ENCODE peak calls at places on chromosomes 5 and 9, in ten cellular contexts. Y, I, Q, N, B, M, V, W, G and R are unnamed samples.

GRCh38 chr9:95841377-95841776 is 34.1 kb upstream of the ERCC6L2 start:
- DNase-seq in M (no peak), V (no peak), Q (no peak), W (no peak), Y (no peak), B (no peak), N (no peak), I (no peak), G (no peak), R (no peak)

GRCh38 chr5:140220032-140220697 is 45.2 kb downstream of the CYSTM1 start:
- DNase-seq in B (no peak), G (no peak), W (no peak), V (no peak), I (no peak), Y (no peak), N (no peak), Q (no peak), M (no peak), R (no peak)

GRCh38 chr5:178331491-178331981 is 98.9 kb upstream of the PHYKPL start:
- DNase-seq in V (no peak), W (peak; percentile 18), I (no peak), M (peak; percentile 37), Q (no peak), B (no peak), N (no peak), G (no peak), Y (no peak), R (no peak)

GRCh38 chr5:10056228-10056760 is 193.4 kb downstream of the ATPSCKMT start:
- DNase-seq in N (no peak), M (no peak), G (no peak), B (no peak), I (peak; percentile 11), V (no peak), Y (no peak), W (no peak), Q (no peak), R (no peak)

GRCh38 chr9:134215709-134216448 is 51.5 kb upstream of the RNU6ATAC start:
- DNase-seq in N (no peak), W (peak; percentile 15), I (peak; percentile 87), Q (no peak), V (no peak), M (no peak), Y (no peak), B (no peak), G (no peak), R (peak; percentile 64)

GRCh38 chr9:111094433-111095421 is 56.5 kb upstream of the LPAR1 start:
- DNase-seq in W (peak; percentile 29), Y (no peak), N (no peak), I (peak; percentile 63), B (no peak), M (no peak), Q (no peak), V (no peak), G (peak; percentile 8), R (no peak)

GRCh38 chr5:56112526-56113121 is 117.9 kb upstream of the IL6ST start:
- DNase-seq in Y (no peak), I (peak; percentile 96), Q (no peak), V (no peak), N (no peak), W (no peak), G (peak; percentile 59), M (no peak), B (no peak), R (no peak)

GRCh38 chr5:180349391-180349790 is 3.7 kb downstream of the GFPT2 start:
- DNase-seq in Q (no peak), W (no peak), I (no peak), G (no peak), V (no peak), M (no peak), Y (no peak), N (no peak), B (no peak), R (no peak)

GRCh38 chr9:127802576-127803443 is at the start of gene FPGS:
- DNase-seq in Q (no peak), Y (peak; percentile 96), G (peak; percentile 95), V (peak; percentile 94), W (peak; percentile 93), N (peak; percentile 93), B (peak; percentile 78), I (peak; percentile 91), M (peak; percentile 90), R (peak; percentile 83)

GRCh38 chr9:127806871-127807270 is 4.2 kb downstream of the FPGS start:
- DNase-seq in N (no peak), G (no peak), I (no peak), Y (no peak), M (no peak), B (no peak), V (no peak), Q (no peak), W (no peak), R (no peak)

GRCh38 chr9:127808347-127809001 is 5.8 kb downstream of the FPGS start:
- DNase-seq in V (no peak), M (no peak), Y (no peak), W (no peak), G (no peak), Q (no peak), I (no peak), N (no peak), B (no peak), R (no peak)

GRCh38 chr9:127803507-127804352 is 1.0 kb downstream of the FPGS start:
- DNase-seq in N (no peak), B (no peak), V (peak; percentile 59), M (no peak), G (peak; percentile 64), Y (peak; percentile 79), I (peak; percentile 20), W (peak; percentile 74), Q (no peak), R (no peak)

GRCh38 chr9:127805620-127806019 is 2.9 kb downstream of the FPGS start:
- DNase-seq in B (no peak), M (peak; percentile 75), Y (no peak), V (peak; percentile 92), W (no peak), N (peak; percentile 67), I (peak; percentile 36), Q (no peak), G (peak; percentile 69), R (peak; percentile 70)
- TF ChIP-seq CTCF in B (no peak), M (peak; percentile 55), Y (no peak), V (peak; percentile 65), W (no peak), N (peak; percentile 31), I (peak; percentile 46), Q (peak; percentile 66), G (peak; percentile 36), R (peak; percentile 19)

GRCh38 chr9:81083062-81083461 is 606.3 kb downstream of the TLE1 start:
- DNase-seq in I (peak; percentile 23), M (no peak), N (peak; percentile 37), W (peak; percentile 13), Q (no peak), G (no peak), B (no peak), V (peak; percentile 47), Y (no peak), R (no peak)
- TF ChIP-seq CTCF in I (peak; percentile 34), M (peak; percentile 46), N (peak; percentile 16), W (no peak), Q (peak; percentile 8), G (no peak), B (no peak), V (peak; percentile 33), Y (peak; percentile 8), R (peak; percentile 17)

DNA sequence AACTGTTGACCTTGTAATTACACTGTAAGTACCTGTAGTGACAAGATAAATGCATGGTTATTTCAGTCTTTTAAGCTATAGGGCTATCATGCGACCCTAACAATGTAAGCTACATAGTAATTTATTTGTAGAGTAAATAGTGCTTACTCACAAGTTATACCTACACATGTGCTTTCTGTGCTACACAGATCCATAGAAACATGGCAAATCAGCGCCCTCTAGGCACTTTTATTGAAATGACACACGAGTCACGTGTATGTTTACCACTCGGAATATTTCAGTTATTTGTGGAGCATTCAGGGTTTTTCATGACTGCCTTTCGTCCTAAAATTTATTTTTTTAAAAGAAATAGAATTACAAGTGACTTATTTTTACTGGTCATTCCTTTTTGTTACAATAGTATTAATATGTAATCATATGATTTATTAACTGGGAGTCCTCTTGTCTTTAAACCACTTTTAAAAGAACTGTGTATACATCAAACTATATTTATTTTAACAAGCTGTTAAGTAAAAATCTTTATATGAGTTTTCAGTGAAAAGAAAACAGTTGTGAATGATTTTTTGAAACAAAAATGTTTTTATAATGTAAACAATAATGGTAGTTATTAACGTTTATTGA is 1242.3 kb upstream of the WWC1 start:
- DNase-seq in M (peak; percentile 50), N (peak; percentile 72), V (peak; percentile 75), Y (no peak), B (no peak), G (peak; percentile 7), I (peak; percentile 44), W (peak; percentile 14), Q (no peak), R (peak; percentile 40)
- TF ChIP-seq CTCF in M (peak; percentile 69), N (peak; percentile 61), V (peak; percentile 87), Y (no peak), B (no peak), G (peak; percentile 53), I (peak; percentile 58), W (peak; percentile 56), Q (peak; percentile 38), R (peak; percentile 72)

GRCh38 chr9:21804336-21804735 is 1.9 kb downstream of the MTAP start:
- DNase-seq in I (no peak), Y (no peak), N (no peak), M (no peak), W (no peak), G (no peak), B (no peak), Q (no peak), V (no peak), R (no peak)

GRCh38 chr9:21802418-21803000 is at the start of gene MTAP:
- DNase-seq in M (peak; percentile 94), N (peak; percentile 94), G (peak; percentile 89), B (peak; percentile 48), V (peak; percentile 97), Y (peak; percentile 96), Q (peak; percentile 54), I (peak; percentile 94), W (peak; percentile 98), R (peak; percentile 90)

GRCh38 chr9:21801683-21802417 is 586 bp upstream of the MTAP start:
- DNase-seq in Y (peak; percentile 88), Q (no peak), I (peak; percentile 88), W (peak; percentile 79), V (peak; percentile 91), B (no peak), N (peak; percentile 83), M (peak; percentile 76), G (peak; percentile 54), R (peak; percentile 74)

GRCh38 chr9:21803674-21804048 is 1.2 kb downstream of the MTAP start:
- DNase-seq in M (no peak), B (no peak), I (peak; percentile 57), Q (no peak), N (no peak), V (no peak), G (no peak), W (no peak), Y (no peak), R (no peak)

DNA sequence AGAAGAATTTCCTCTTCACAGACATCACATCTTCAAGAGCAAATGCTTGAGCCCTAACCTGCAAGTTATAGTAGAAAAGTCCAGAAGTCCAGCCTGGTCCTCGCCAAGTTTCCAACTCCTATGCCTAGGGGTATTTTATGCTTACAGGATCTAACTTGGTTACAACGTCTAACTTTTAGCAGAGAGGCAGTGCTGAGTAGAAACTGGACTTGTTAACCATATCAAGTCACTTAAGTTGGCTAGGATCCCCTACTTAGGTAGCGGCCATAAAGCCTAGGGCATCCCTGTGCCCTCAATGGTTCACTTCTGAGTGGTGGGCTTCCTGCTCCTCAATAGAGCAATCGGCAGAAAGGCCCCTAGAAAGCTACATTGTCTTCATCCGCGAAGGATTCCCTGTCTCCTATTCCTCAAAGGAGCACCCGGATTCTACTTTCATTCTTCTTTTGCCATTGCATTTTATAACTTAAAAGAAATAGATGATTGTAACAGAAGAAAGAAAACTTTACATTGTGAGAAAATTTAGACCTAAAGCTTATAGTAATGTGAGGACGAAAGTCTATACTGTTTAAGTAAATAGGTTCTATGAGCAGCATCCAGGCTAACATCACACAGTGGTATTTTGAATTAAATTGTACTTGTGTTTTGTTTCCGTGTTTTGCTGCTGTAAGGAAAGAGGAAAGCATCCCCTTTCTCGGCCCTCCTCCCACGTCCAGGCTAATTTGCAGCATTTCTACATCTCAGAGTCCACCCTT is 1.3 kb upstream of the MTAP start:
- DNase-seq in V (no peak), Y (no peak), W (no peak), Q (no peak), N (no peak), B (no peak), I (no peak), G (no peak), M (no peak), R (no peak)
- TF ChIP-seq CTCF in V (no peak), Y (no peak), W (no peak), Q (no peak), N (no peak), B (no peak), I (no peak), G (no peak), M (no peak), R (no peak)